ENCODE peak calls at places on chromosomes 7 and 10, in six cellular contexts. N is sigmoid colon, J is GM12891, V is suprapubic skin, T is transverse colon, E is HCT116. M is an unnamed sample.

GRCh38 chr10:123796736-123797135 is 94.9 kb downstream of the CPXM2 start:
- DNase-seq in N (no peak), J (no peak), V (no peak), T (no peak), E (no peak), M (no peak)

GRCh38 chr10:101774589-101775272 is 1.2 kb downstream of the FGF8 start:
- DNase-seq in N (peak; percentile 54), J (no peak), V (no peak), T (no peak), E (no peak), M (no peak)

GRCh38 chr10:115092555-115093285 is 445 bp upstream of the ATRNL1 start:
- DNase-seq in N (no peak), J (peak; percentile 57), V (peak; percentile 59), T (peak; percentile 14), E (no peak), M (peak; percentile 51)

GRCh38 chr7:157707983-157708720 is 371.3 kb downstream of the DNAJB6 start:
- DNase-seq in N (peak; percentile 45), J (no peak), V (no peak), T (peak; percentile 1), E (no peak), M (no peak)

GRCh38 chr7:144835166-144835611 is 664 bp downstream of the TPK1 start:
- DNase-seq in N (peak; percentile 70), J (no peak), V (peak; percentile 67), T (peak; percentile 63), E (no peak), M (no peak)

GRCh38 chr10:131905279-131905595 is 4.4 kb downstream of the PPP2R2D start:
- DNase-seq in N (peak; percentile 33), J (no peak), V (no peak), T (no peak), E (no peak), M (no peak)

GRCh38 chr10:5910323-5911100 is 20.5 kb downstream of the FBH1 start:
- DNase-seq in N (peak; percentile 84), J (no peak), V (peak; percentile 42), T (no peak), E (no peak), M (no peak)

GRCh38 chr7:57403601-57404342 is 46.2 kb upstream of the ZNF716 start:
- DNase-seq in N (no peak), J (no peak), V (no peak), T (no peak), E (no peak), M (no peak)

GRCh38 chr10:130190737-130191115 is 54.5 kb downstream of the GLRX3 start:
- DNase-seq in N (no peak), J (no peak), V (no peak), T (peak; percentile 28), E (no peak), M (no peak)

GRCh38 chr7:2523941-2524807 is 4.6 kb downstream of the LFNG start:
- DNase-seq in N (no peak), J (no peak), V (no peak), T (peak; percentile 95), E (peak; percentile 84), M (no peak)
- TF ChIP-seq POLR2A in N (peak; percentile 8), J (no peak), V (no peak), T (peak; percentile 72), E (no peak), M (no peak)

GRCh38 chr7:112449353-112449752 is 907 bp upstream of the IFRD1 start:
- DNase-seq in N (no peak), J (no peak), V (no peak), T (peak; percentile 55), E (peak; percentile 59), M (no peak)

GRCh38 chr7:112450807-112451661 is 774 bp downstream of the IFRD1 start:
- DNase-seq in N (peak; percentile 98), J (peak; percentile 75), V (peak; percentile 96), T (peak; percentile 95), E (peak; percentile 90), M (peak; percentile 73)

GRCh38 chr7:112453505-112454171 is 3.4 kb downstream of the IFRD1 start:
- DNase-seq in N (no peak), J (no peak), V (no peak), T (no peak), E (no peak), M (no peak)

GRCh38 chr7:112449902-112450806 is at the start of gene IFRD1:
- DNase-seq in N (peak; percentile 100), J (peak; percentile 66), V (peak; percentile 99), T (peak; percentile 99), E (peak; percentile 95), M (peak; percentile 68)

GRCh38 chr7:112452102-112452888 is 2.0 kb downstream of the IFRD1 start:
- DNase-seq in N (peak; percentile 88), J (no peak), V (peak; percentile 90), T (peak; percentile 29), E (no peak), M (peak; percentile 11)
- TF ChIP-seq POLR2AphosphoS5 in N (peak; percentile 73), J (no peak), V (no peak), T (peak; percentile 32), E (no peak), M (no peak)

GRCh38 chr7:66333443-66333842 is 128.3 kb downstream of the TPST1 start:
- DNase-seq in N (no peak), J (no peak), V (no peak), T (no peak), E (no peak), M (no peak)
- TF ChIP-seq POLR2A in N (no peak), J (no peak), V (no peak), T (no peak), E (no peak), M (no peak)

GRCh38 chr7:131224996-131225395 is 102.7 kb upstream of the MKLN1 start:
- DNase-seq in N (no peak), J (no peak), V (no peak), T (no peak), E (no peak), M (no peak)
- TF ChIP-seq POLR2AphosphoS5 in N (no peak), J (no peak), V (no peak), T (no peak), E (no peak), M (no peak)

GRCh38 chr10:69318997-69319727 is 40.9 kb downstream of the HK1 start:
- DNase-seq in N (peak; percentile 92), J (peak; percentile 51), V (peak; percentile 94), T (peak; percentile 87), E (no peak), M (peak; percentile 45)
- TF ChIP-seq POLR2A in N (peak; percentile 21), J (no peak), V (peak; percentile 27), T (peak; percentile 9), E (no peak), M (no peak)

GRCh38 chr10:80468002-80468401 is 13.9 kb downstream of the TSPAN14 start:
- DNase-seq in N (peak; percentile 80), J (no peak), V (peak; percentile 82), T (peak; percentile 72), E (no peak), M (no peak)
- TF ChIP-seq POLR2AphosphoS5 in N (peak; percentile 36), J (no peak), V (peak; percentile 65), T (peak; percentile 47), E (no peak), M (no peak)

GRCh38 chr10:121617176-121617575 is 18.9 kb upstream of the FGFR2 start:
- DNase-seq in N (no peak), J (no peak), V (peak; percentile 40), T (no peak), E (no peak), M (no peak)
- TF ChIP-seq POLR2A in N (no peak), J (no peak), V (no peak), T (no peak), E (no peak), M (no peak)

DNA sequence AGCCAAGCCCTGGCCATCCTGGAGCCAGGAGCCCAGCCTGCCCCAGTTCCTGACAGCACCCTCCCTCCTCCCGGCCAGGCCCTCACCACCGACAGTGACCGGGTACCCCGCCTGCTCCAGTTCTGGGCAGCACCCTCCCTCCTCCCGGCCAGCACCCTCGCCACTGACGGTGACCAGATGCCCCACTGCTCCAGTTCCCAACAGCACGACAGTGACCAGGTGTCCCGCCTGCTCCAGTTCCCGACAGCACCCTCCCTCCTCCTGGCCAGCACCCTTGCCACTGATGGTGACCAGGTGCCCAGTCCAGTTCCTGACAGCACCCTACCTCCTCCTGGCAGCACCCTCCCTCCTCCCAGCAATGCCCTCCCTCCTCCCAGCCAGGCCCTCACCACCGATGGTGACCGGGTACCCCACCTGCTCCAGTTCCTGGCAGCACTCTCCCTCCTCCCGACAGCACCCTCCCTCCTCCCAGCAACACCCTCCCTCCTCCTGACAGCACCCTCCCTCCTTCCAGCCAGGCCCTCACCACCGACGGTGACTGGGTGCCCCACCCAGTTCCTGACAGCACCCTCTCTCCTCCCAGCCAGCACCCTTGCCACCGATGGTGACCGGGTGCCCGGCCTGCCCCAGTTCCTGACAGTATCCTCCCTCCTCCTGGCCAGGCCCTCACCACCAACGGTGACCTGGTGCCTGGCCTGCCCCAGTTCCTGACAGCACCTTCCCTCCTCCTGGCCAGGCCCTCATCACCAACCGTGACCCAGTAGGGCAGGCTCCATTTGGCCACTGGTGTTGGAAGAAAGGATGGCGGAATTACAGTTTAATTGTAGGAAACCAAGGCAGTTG is 40.3 kb downstream of the VIPR2 start:
- DNase-seq in N (peak; percentile 76), J (no peak), V (peak; percentile 44), T (peak; percentile 8), E (no peak), M (no peak)
- TF ChIP-seq POLR2AphosphoS5 in N (peak; percentile 74), J (no peak), V (no peak), T (peak; percentile 31), E (no peak), M (no peak)

M was measured in GM12892.